ENCODE peak calls at places on chromosomes 3 and 15, in eight cellular contexts. One of them, this sample, is unnamed.
A peak's percentile ranks its signal among the peaks of the same experiment; 100 is the strongest.

GRCh38 chr3:11638669-11639402 is 4.9 kb downstream of the VGLL4 start:
- DNase-seq in EL: no peak
- DNase-seq in A172: no peak
- DNase-seq in GM03348: no peak
- DNase-seq in SJCRH30: no peak
- DNase-seq in aorta: no peak
- DNase-seq in T-helper 9 cell: no peak
- DNase-seq in M059J: no peak
- DNase-seq in this sample: no peak

GRCh38 chr3:10505791-10506585 is 602 bp upstream of the ATP2B2 start:
- DNase-seq in aorta: no peak
- DNase-seq in T-helper 9 cell: no peak
- DNase-seq in EL: no peak
- DNase-seq in GM03348: no peak
- DNase-seq in M059J: no peak
- DNase-seq in A172: no peak
- DNase-seq in SJCRH30: no peak
- DNase-seq in this sample: no peak

GRCh38 chr3:128481438-128481942 is 11.5 kb downstream of the GATA2 start:
- DNase-seq in EL: no peak
- DNase-seq in T-helper 9 cell: no peak
- DNase-seq in M059J: no peak
- DNase-seq in SJCRH30: peak; percentile 93
- DNase-seq in aorta: peak; percentile 81
- DNase-seq in GM03348: peak; percentile 52
- DNase-seq in A172: no peak
- DNase-seq in this sample: no peak

GRCh38 chr3:116314476-116314875 is 130.8 kb downstream of the LSAMP start:
- DNase-seq in M059J: no peak
- DNase-seq in EL: no peak
- DNase-seq in T-helper 9 cell: no peak
- DNase-seq in A172: no peak
- DNase-seq in SJCRH30: no peak
- DNase-seq in GM03348: no peak
- DNase-seq in aorta: no peak
- DNase-seq in this sample: no peak

GRCh38 chr15:43517354-43518072 is at the start of gene MAP1A:
- DNase-seq in A172: peak; percentile 40
- DNase-seq in M059J: no peak
- DNase-seq in aorta: peak; percentile 85
- DNase-seq in GM03348: peak; percentile 93
- DNase-seq in SJCRH30: peak; percentile 85
- DNase-seq in T-helper 9 cell: no peak
- DNase-seq in EL: peak; percentile 58
- DNase-seq in this sample: peak; percentile 40

GRCh38 chr3:138442433-138442832 is 8.0 kb downstream of the ESYT3 start:
- DNase-seq in A172: peak; percentile 77
- DNase-seq in aorta: peak; percentile 22
- DNase-seq in M059J: peak; percentile 90
- DNase-seq in SJCRH30: peak; percentile 64
- DNase-seq in GM03348: peak; percentile 82
- DNase-seq in T-helper 9 cell: no peak
- DNase-seq in EL: peak; percentile 74
- DNase-seq in this sample: no peak

GRCh38 chr3:143720381-143720780 is 127.9 kb downstream of the SLC9A9 start:
- DNase-seq in GM03348: no peak
- DNase-seq in SJCRH30: no peak
- DNase-seq in T-helper 9 cell: no peak
- DNase-seq in aorta: no peak
- DNase-seq in M059J: no peak
- DNase-seq in A172: no peak
- DNase-seq in EL: no peak
- DNase-seq in this sample: no peak

GRCh38 chr3:10625307-10625706 is 119.9 kb upstream of the ATP2B2 start:
- DNase-seq in A172: no peak
- DNase-seq in aorta: no peak
- DNase-seq in T-helper 9 cell: no peak
- DNase-seq in SJCRH30: no peak
- DNase-seq in M059J: no peak
- DNase-seq in GM03348: no peak
- DNase-seq in EL: no peak
- DNase-seq in this sample: no peak

GRCh38 chr3:106275592-106275991 is 406.8 kb upstream of the CBLB start:
- DNase-seq in GM03348: no peak
- DNase-seq in T-helper 9 cell: no peak
- DNase-seq in EL: no peak
- DNase-seq in aorta: no peak
- DNase-seq in M059J: no peak
- DNase-seq in SJCRH30: no peak
- DNase-seq in A172: no peak
- DNase-seq in this sample: no peak

GRCh38 chr3:126835472-126836219 is 131.6 kb downstream of the CHCHD6 start:
- DNase-seq in SJCRH30: no peak
- DNase-seq in A172: peak; percentile 68
- DNase-seq in M059J: peak; percentile 68
- DNase-seq in EL: peak; percentile 42
- DNase-seq in GM03348: peak; percentile 71
- DNase-seq in aorta: no peak
- DNase-seq in T-helper 9 cell: no peak
- DNase-seq in this sample: no peak